ENCODE peak calls at places on chromosome 17, in nine cellular contexts. J is coronary artery, H is BE2C, V is stomach, R is nephron progenitor cell, Q is fibroblast of lung, I is mucosa of descending colon, C is GM12878, M is cardiac muscle cell. N is an unnamed sample.

GRCh38 chr17:7839890-7840260 is 5.9 kb downstream of the KDM6B start:
- DNase-seq in I (peak), H (no peak), C (no peak), R (no peak), J (peak), M (peak), Q (peak), V (no peak), N (peak)

GRCh38 chr17:74199306-74200092 is 4.0 kb upstream of the RPL38 start:
- DNase-seq in M (peak), H (peak), V (peak), R (peak), C (no peak), Q (peak), J (no peak), I (peak), N (peak)

GRCh38 chr17:38867179-38867994 is 2.5 kb upstream of the LASP1 start:
- DNase-seq in R (peak), C (peak), H (peak), M (peak), Q (peak), I (peak), V (peak), J (no peak), N (peak)

GRCh38 chr17:72590382-72590781 is 469.6 kb downstream of the SOX9 start:
- DNase-seq in R (no peak), C (no peak), I (no peak), H (no peak), Q (peak), M (no peak), V (no peak), J (no peak), N (peak)

GRCh38 chr17:45221081-45221996 is at the start of gene FMNL1:
- DNase-seq in C (no peak), V (peak), H (no peak), Q (no peak), M (no peak), R (peak), J (peak), I (peak), N (no peak)

GRCh38 chr17:37317867-37318266 is 57.9 kb upstream of the C17orf78 start:
- DNase-seq in R (no peak), J (no peak), M (no peak), H (no peak), C (no peak), V (no peak), I (no peak), Q (no peak), N (no peak)

GRCh38 chr17:40068129-40068581 is 5.4 kb downstream of the THRA start:
- DNase-seq in V (no peak), H (no peak), R (no peak), C (no peak), M (no peak), Q (no peak), I (no peak), J (no peak), N (no peak)

GRCh38 chr17:62186841-62187240 is 121.8 kb upstream of the MED13 start:
- DNase-seq in Q (peak), R (no peak), V (no peak), C (no peak), J (no peak), H (no peak), I (no peak), M (peak), N (no peak)

GRCh38 chr17:32732296-32732642 is 144.7 kb downstream of the MYO1D start:
- DNase-seq in Q (no peak), H (no peak), R (no peak), C (no peak), M (no peak), J (no peak), V (no peak), I (no peak), N (no peak)

GRCh38 chr17:72075995-72076677 is 44.7 kb upstream of the SOX9 start:
- DNase-seq in V (no peak), I (no peak), R (no peak), J (no peak), Q (no peak), H (no peak), M (no peak), C (no peak), N (no peak)

GRCh38 chr17:63646492-63646815 is 24.2 kb downstream of the MAP3K3 start:
- DNase-seq in C (peak), H (no peak), J (no peak), R (no peak), Q (no peak), M (no peak), V (no peak), I (no peak), N (no peak)

GRCh38 chr17:38404174-38404943 is 23.9 kb upstream of the ARHGAP23 start:
- DNase-seq in M (no peak), I (no peak), V (no peak), H (no peak), J (no peak), Q (no peak), R (no peak), C (no peak), N (no peak)

GRCh38 chr17:17024778-17025300 is 17.4 kb upstream of the MPRIP start:
- DNase-seq in M (peak), R (no peak), V (no peak), C (no peak), J (no peak), Q (no peak), I (no peak), H (peak), N (peak)

GRCh38 chr17:35766903-35767510 is 6.3 kb downstream of the C17orf50 start:
- DNase-seq in J (no peak), I (no peak), R (no peak), H (peak), C (no peak), M (peak), V (peak), Q (no peak), N (peak)

GRCh38 chr17:32936894-32937500 is 9.0 kb downstream of the TMEM98 start:
- DNase-seq in C (no peak), J (no peak), I (peak), V (peak), Q (peak), H (peak), R (peak), M (peak), N (peak)

GRCh38 chr17:29588561-29589411 is 662 bp downstream of the GIT1 start:
- DNase-seq in I (peak), H (no peak), M (peak), C (no peak), Q (peak), R (no peak), V (no peak), J (no peak), N (no peak)

GRCh38 chr17:48241131-48241591 is 133.6 kb downstream of the SNX11 start:
- DNase-seq in R (peak), M (no peak), C (peak), I (no peak), Q (peak), H (peak), J (no peak), V (no peak), N (peak)

GRCh38 chr17:518047-518735 is 165.6 kb upstream of the RPH3AL start:
- DNase-seq in C (no peak), H (no peak), Q (no peak), I (no peak), R (no peak), J (no peak), M (no peak), V (no peak), N (no peak)

GRCh38 chr17:57138956-57139576 is 54.0 kb downstream of the AKAP1 start:
- DNase-seq in R (no peak), H (no peak), M (no peak), Q (peak), J (no peak), V (no peak), I (no peak), C (no peak), N (no peak)

GRCh38 chr17:32323784-32324590 is 18.0 kb downstream of the C17orf75 start:
- DNase-seq in H (no peak), M (no peak), R (no peak), I (peak), C (no peak), J (no peak), Q (peak), V (peak), N (peak)

GRCh38 chr17:36485805-36486203 is 677 bp upstream of the ZNHIT3 start:
- DNase-seq in I (no peak), V (no peak), J (no peak), R (no peak), C (no peak), Q (no peak), M (no peak), H (no peak), N (no peak)

GRCh38 chr17:8726951-8727555 is 17.6 kb downstream of the CCDC42 start:
- DNase-seq in H (no peak), V (no peak), C (no peak), M (no peak), R (no peak), J (peak), Q (peak), I (no peak), N (peak)

GRCh38 chr17:72987166-72987565 is 105.3 kb downstream of the SLC39A11 start:
- DNase-seq in H (no peak), V (no peak), I (no peak), Q (no peak), M (no peak), C (no peak), J (no peak), R (no peak), N (no peak)

GRCh38 chr17:17785407-17785806 is 51.4 kb downstream of the SREBF1 start:
- DNase-seq in C (no peak), I (no peak), M (no peak), R (no peak), H (no peak), V (no peak), Q (no peak), J (no peak), N (no peak)

GRCh38 chr17:40540448-40540847 is 24.8 kb downstream of the CCR7 start:
- DNase-seq in J (no peak), M (no peak), I (no peak), V (no peak), R (no peak), C (no peak), Q (no peak), H (no peak), N (no peak)

GRCh38 chr17:48023408-48024148 is 14.0 kb downstream of the COPZ2 start:
- DNase-seq in I (peak), V (peak), M (peak), C (no peak), Q (peak), H (peak), J (peak), R (peak), N (peak)

GRCh38 chr17:29077320-29077719 is 34.4 kb downstream of the PIPOX start:
- DNase-seq in Q (no peak), V (no peak), M (no peak), H (no peak), R (no peak), C (no peak), J (no peak), I (no peak), N (no peak)

GRCh38 chr17:28744104-28744801 is 442 bp downstream of the TRAF4 start:
- DNase-seq in V (peak), C (no peak), J (no peak), Q (peak), I (peak), R (peak), M (peak), H (peak), N (peak)

GRCh38 chr17:40548982-40549680 is 16.1 kb downstream of the CCR7 start:
- DNase-seq in M (no peak), R (no peak), C (no peak), J (peak), H (peak), V (peak), I (peak), Q (peak), N (peak)

GRCh38 chr17:45579529-45580495 is 89.3 kb upstream of the PLEKHM1 start:
- DNase-seq in I (peak), R (peak), M (peak), Q (no peak), V (no peak), C (no peak), H (no peak), J (no peak), N (no peak)

GRCh38 chr17:6507535-6507934 is 48.8 kb downstream of the PITPNM3 start:
- DNase-seq in J (peak), V (no peak), M (no peak), C (no peak), H (no peak), R (no peak), Q (peak), I (peak), N (peak)

GRCh38 chr17:73806768-73807167 is 162.5 kb upstream of the SDK2 start:
- DNase-seq in Q (no peak), I (no peak), H (no peak), C (no peak), R (no peak), M (no peak), V (no peak), J (no peak), N (no peak)

DNA sequence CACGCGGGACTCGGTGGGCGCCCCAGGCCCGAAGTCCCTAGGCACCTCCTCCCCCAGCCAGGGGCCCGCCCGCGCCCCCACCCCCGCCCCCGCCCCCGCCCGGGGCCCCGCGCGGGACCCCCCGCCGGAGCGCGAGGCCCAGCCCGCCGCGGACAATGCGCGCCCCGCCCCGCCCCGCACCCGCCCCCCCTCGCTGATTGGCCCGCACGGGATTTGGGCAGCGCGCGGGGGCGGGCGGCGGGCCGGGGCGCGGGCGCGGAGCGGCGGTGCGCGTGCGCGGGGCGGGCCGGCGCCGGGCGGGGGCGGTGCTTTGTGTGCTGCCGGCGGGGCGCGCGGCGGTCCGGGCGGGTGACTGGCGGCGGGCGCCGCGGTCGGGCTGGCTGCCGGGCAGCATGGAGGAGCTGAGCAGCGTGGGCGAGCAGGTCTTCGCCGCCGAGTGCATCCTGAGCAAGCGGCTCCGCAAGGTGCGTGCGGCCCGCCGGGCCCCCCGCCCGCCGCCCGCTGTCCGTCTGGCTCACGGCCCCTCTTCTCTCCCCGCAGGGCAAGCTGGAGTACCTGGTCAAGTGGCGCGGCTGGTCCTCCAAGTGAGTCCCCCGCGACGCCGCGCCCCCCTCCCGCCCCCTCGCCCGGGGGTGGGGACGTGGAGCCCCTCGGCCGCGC is at the start of gene CBX2:
- DNase-seq in C (no peak), H (peak), Q (peak), J (no peak), I (peak), V (peak), M (peak), R (peak), N (peak)
- TF ChIP-seq CTCF in C (no peak), H (no peak), Q (no peak), J (no peak), I (no peak), V (no peak), M (no peak), R (no peak), N (no peak)

DNA sequence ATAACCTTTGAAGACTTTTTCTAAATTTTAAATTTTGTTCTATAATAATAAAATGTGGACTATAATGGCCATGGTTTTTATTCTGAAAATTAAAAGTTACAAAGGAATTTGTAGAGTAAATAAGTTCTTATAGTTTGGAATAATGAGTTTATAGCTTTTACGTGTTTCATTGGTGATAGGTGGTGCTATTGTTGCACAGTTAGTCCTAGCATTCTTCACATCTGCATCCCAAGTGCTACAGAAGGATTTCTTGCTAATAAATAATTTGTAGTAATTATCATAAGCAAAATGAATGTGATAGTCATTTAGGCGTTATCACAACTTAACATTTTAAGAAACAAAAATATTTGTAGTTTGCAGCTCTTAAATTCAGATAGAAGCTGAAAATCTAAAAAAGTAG is 67.9 kb downstream of the BCAS3 start:
- DNase-seq in J (no peak), V (no peak), M (no peak), C (no peak), H (no peak), I (no peak), Q (no peak), R (no peak), N (no peak)
- TF ChIP-seq CTCF in J (no peak), V (no peak), M (no peak), C (no peak), H (peak), I (no peak), Q (peak), R (no peak), N (no peak)

GRCh38 chr17:70905796-70906195 is 736.5 kb downstream of the KCNJ2 start:
- DNase-seq in M (no peak), R (no peak), J (no peak), C (no peak), I (peak), H (no peak), Q (peak), V (no peak), N (peak)

GRCh38 chr17:70896843-70897242 is 727.5 kb downstream of the KCNJ2 start:
- DNase-seq in J (no peak), I (no peak), R (no peak), Q (no peak), C (no peak), M (no peak), V (no peak), H (no peak), N (no peak)

GRCh38 chr17:70906808-70907207 is 737.5 kb downstream of the KCNJ2 start:
- DNase-seq in V (no peak), R (no peak), H (no peak), I (no peak), M (peak), Q (peak), C (no peak), J (no peak), N (peak)

GRCh38 chr17:70901870-70902269 is 732.5 kb downstream of the KCNJ2 start:
- DNase-seq in V (no peak), H (no peak), J (no peak), I (no peak), R (no peak), C (no peak), M (no peak), Q (no peak), N (no peak)
- TF ChIP-seq CTCF in V (no peak), H (peak), J (no peak), I (no peak), R (no peak), C (no peak), M (no peak), Q (no peak), N (no peak)

GRCh38 chr17:19263621-19264010 is 26.4 kb downstream of the EPN2 start:
- DNase-seq in M (no peak), J (no peak), V (no peak), I (no peak), H (no peak), Q (peak), C (no peak), R (no peak), N (peak)
- TF ChIP-seq CTCF in M (no peak), J (no peak), V (no peak), I (no peak), H (no peak), Q (no peak), C (no peak), R (no peak), N (no peak)

GRCh38 chr17:80591788-80592187 is 47.1 kb downstream of the RPTOR start:
- DNase-seq in Q (no peak), J (no peak), M (no peak), R (no peak), I (no peak), C (no peak), H (no peak), V (no peak), N (no peak)
- TF ChIP-seq CTCF in Q (no peak), J (no peak), M (no peak), R (no peak), I (no peak), C (no peak), H (no peak), V (no peak), N (no peak)

GRCh38 chr17:3551189-3551588 is 6.4 kb downstream of the TRPV3 start:
- DNase-seq in C (no peak), M (no peak), Q (no peak), H (no peak), J (peak), I (peak), R (no peak), V (peak), N (no peak)
- TF ChIP-seq CTCF in C (no peak), M (no peak), Q (peak), H (no peak), J (no peak), I (no peak), R (no peak), V (no peak), N (no peak)

GRCh38 chr17:77644981-77645380 is 313.5 kb upstream of the TNRC6C start:
- DNase-seq in Q (no peak), J (no peak), C (no peak), M (no peak), R (peak), H (no peak), V (no peak), I (peak), N (no peak)
- TF ChIP-seq CTCF in Q (peak), J (no peak), C (no peak), M (peak), R (no peak), H (peak), V (no peak), I (no peak), N (no peak)

GRCh38 chr17:68133370-68134045 is 98.0 kb downstream of the KPNA2 start:
- DNase-seq in H (no peak), C (no peak), J (no peak), V (no peak), Q (no peak), I (no peak), R (no peak), M (no peak), N (no peak)
- TF ChIP-seq CTCF in H (no peak), C (no peak), J (no peak), V (no peak), Q (no peak), I (no peak), R (no peak), M (no peak), N (no peak)

N was measured in fibroblast of the aortic adventitia.